ENCODE peak calls at places on chromosomes 3 and 15, in eight cellular contexts. X, E, B, R, Y, L, O and H are unnamed samples.

GRCh38 chr3:33578325-33579180 is 138.3 kb upstream of the UBP1 start:
- DNase-seq in X (no peak), R (no peak), E (no peak), B (no peak), Y (no peak), L (no peak), O (no peak), H (no peak)

GRCh38 chr15:48392356-48392755 is 61.1 kb downstream of the DUT start:
- DNase-seq in L (no peak), E (peak), O (no peak), R (no peak), Y (peak), B (no peak), X (no peak), H (no peak)

GRCh38 chr3:185558395-185558794 is 6.0 kb upstream of the LIPH start:
- DNase-seq in L (peak), Y (no peak), O (no peak), R (no peak), E (peak), B (peak), X (peak), H (peak)

GRCh38 chr15:29090617-29091466 is 178.8 kb downstream of the NSMCE3 start:
- DNase-seq in R (no peak), Y (no peak), E (no peak), O (no peak), X (peak), B (peak), L (peak), H (no peak)

GRCh38 chr3:188111002-188111584 is 42.9 kb upstream of the LPP start:
- DNase-seq in Y (no peak), E (no peak), R (no peak), L (no peak), X (no peak), O (no peak), B (no peak), H (no peak)

GRCh38 chr15:55289011-55289572 is 521 bp downstream of the RAB27A start:
- DNase-seq in X (peak), B (no peak), Y (no peak), O (no peak), R (no peak), L (peak), E (peak), H (peak)

GRCh38 chr15:31278056-31278445 is 48.6 kb upstream of the KLF13 start:
- DNase-seq in X (peak), E (peak), Y (peak), L (peak), B (no peak), O (no peak), R (no peak), H (no peak)

GRCh38 chr15:74843891-74844299 is 939 bp upstream of the ULK3 start:
- DNase-seq in E (no peak), R (no peak), Y (no peak), X (no peak), B (no peak), L (peak), O (no peak), H (no peak)

GRCh38 chr3:12759693-12760565 is 870 bp upstream of the TMEM40 start:
- DNase-seq in X (no peak), B (no peak), R (no peak), L (no peak), Y (no peak), E (no peak), O (no peak), H (no peak)
- H3K4me3 ChIP-seq in X (no peak), B (peak), R (no peak), L (no peak), Y (no peak), E (no peak), O (no peak), H (no peak)

GRCh38 chr3:9666704-9667445 is 17.6 kb downstream of the MTMR14 start:
- DNase-seq in R (no peak), Y (no peak), O (no peak), L (no peak), E (no peak), X (peak), B (no peak), H (no peak)

GRCh38 chr3:9669277-9669676 is 20.0 kb downstream of the MTMR14 start:
- DNase-seq in L (no peak), Y (no peak), O (no peak), B (no peak), E (no peak), R (no peak), X (peak), H (no peak)

GRCh38 chr3:9659849-9660248 is 10.5 kb downstream of the MTMR14 start:
- DNase-seq in O (no peak), B (no peak), L (no peak), R (no peak), Y (no peak), E (no peak), X (peak), H (no peak)

GRCh38 chr3:9660972-9661371 is 11.7 kb downstream of the MTMR14 start:
- DNase-seq in L (no peak), X (peak), O (no peak), B (no peak), E (no peak), Y (no peak), R (no peak), H (no peak)

GRCh38 chr3:9664119-9664751 is 14.9 kb downstream of the MTMR14 start:
- DNase-seq in O (no peak), Y (no peak), E (no peak), R (no peak), L (no peak), B (no peak), X (no peak), H (no peak)
- TF ChIP-seq POLR2A in O (no peak), Y (no peak), E (no peak), R (no peak), L (no peak), B (no peak), X (no peak), H (no peak)

GRCh38 chr3:37591130-37591865 is 270.4 kb upstream of the CTDSPL start:
- DNase-seq in B (no peak), E (no peak), L (no peak), Y (no peak), O (no peak), X (no peak), R (no peak), H (no peak)
- TF ChIP-seq POLR2AphosphoS5 in B (no peak), E (no peak), L (no peak), Y (no peak), O (peak), X (no peak), R (no peak), H (no peak)

GRCh38 chr3:54299169-54299935 is 177.0 kb downstream of the CACNA2D3 start:
- DNase-seq in L (no peak), Y (no peak), R (no peak), O (no peak), E (no peak), B (no peak), X (no peak), H (no peak)
- H3K4me3 ChIP-seq in L (no peak), Y (no peak), R (no peak), O (no peak), E (no peak), B (no peak), X (no peak), H (no peak)

GRCh38 chr3:122681294-122682015 is 816 bp downstream of the PARP14 start:
- DNase-seq in Y (no peak), B (no peak), L (no peak), R (no peak), X (peak), E (no peak), O (no peak), H (no peak)

GRCh38 chr3:122679085-122679466 is 1.6 kb upstream of the PARP14 start:
- DNase-seq in B (peak), E (peak), Y (peak), L (peak), O (peak), R (no peak), X (peak), H (peak)

GRCh38 chr3:122678496-122678895 is 2.1 kb upstream of the PARP14 start:
- DNase-seq in E (no peak), R (no peak), B (no peak), X (no peak), L (no peak), O (no peak), Y (no peak), H (no peak)

GRCh38 chr3:122680381-122681293 is at the start of gene PARP14:
- DNase-seq in L (peak), R (no peak), X (peak), Y (peak), E (peak), O (no peak), B (no peak), H (peak)

DNA sequence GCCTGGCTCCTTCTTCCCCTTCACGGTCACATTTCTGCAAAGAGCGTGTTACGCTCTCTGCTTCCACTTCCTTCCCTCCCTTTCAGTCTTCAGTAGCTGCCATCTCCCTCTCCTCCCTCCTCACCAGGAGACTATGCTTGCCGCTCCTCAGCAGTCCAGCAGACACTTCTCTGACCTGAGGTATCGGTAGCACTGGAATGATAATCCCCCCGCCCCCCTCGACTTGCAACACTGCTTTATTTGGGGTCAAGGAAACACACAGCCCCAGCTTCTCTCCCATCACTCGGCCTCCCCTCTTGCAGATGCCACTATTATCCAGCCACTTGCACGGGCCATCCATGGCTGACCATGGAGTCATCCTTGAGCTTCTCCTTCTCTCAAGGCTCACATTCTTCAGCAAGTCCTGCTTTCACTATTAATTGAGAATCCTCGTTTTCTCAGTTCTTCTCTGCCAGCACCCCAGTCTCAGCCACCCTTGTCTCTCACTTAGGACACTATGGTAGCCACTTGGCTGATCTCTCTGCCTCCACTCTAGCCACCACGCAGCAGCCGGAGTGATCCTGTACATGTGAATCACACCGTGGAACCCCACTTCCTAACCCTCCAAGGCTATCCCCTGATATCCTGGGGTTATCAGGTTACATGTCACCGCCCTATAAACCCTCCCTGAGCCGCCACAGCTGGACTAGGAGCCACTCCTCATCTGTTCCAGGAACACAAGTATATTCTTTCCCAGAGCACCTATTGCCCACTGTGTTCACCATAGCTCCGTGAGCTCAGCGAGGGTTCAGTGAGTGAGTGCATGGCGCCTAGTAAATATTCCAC is 960 bp upstream of the PARP14 start:
- DNase-seq in R (no peak), E (no peak), O (no peak), B (no peak), L (peak), X (peak), Y (no peak), H (peak)
- TF ChIP-seq POLR2A in R (no peak), E (no peak), O (no peak), B (no peak), L (no peak), X (no peak), Y (no peak), H (no peak)

DNA sequence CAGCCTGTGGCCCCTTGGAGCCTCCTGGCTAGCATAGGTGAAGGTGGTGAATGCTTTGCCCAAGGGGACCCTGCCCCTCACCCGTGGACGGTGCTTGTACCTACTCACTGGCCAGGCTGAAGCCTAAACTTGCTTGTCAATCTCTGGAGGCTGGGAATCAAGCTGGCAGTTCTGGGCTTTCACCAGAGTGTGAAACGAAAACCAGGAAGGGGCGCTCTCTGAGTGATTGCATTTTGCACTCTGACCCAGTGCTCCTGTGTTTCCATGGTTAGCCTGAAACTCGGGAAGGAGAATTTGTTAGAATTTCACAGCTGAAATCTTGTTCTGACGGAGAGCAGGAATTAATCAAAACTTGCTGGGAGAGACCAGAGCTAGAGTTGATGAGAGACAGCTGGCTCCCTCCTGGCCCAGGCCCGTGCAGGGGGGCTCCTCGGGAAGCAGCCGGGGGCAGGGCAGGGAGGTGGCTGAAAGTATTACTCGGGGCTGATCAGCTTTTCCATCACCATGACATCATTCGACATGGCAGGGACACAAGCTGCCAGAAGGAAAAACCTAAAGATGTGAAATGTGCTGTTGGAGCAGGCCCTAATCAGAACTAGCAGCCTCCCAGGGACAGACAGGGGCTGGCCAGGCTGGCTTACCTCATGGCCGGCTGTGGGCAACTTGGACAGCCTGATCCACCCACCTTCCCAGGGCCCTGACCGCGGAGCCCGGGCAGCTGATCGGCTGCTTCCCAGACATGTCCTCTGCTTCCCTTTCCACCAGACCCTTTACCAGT is 323.6 kb upstream of the CTDSPL start:
- DNase-seq in Y (no peak), L (no peak), X (no peak), B (no peak), R (no peak), O (no peak), E (no peak), H (no peak)
- TF ChIP-seq POLR2AphosphoS5 in Y (no peak), L (no peak), X (peak), B (no peak), R (no peak), O (peak), E (no peak), H (no peak)

GRCh38 chr3:138329984-138330293 is 288 bp upstream of the NME9 start:
- DNase-seq in Y (no peak), X (no peak), B (no peak), O (no peak), E (no peak), L (no peak), R (no peak), H (no peak)
- H3K4me3 ChIP-seq in Y (peak), X (peak), B (peak), O (peak), E (peak), L (peak), R (no peak), H (peak)

GRCh38 chr15:88563638-88564037 is 17.2 kb upstream of the DET1 start:
- DNase-seq in E (no peak), L (peak), X (no peak), Y (no peak), B (no peak), O (no peak), R (no peak), H (no peak)

GRCh38 chr15:88564741-88565140 is 18.3 kb upstream of the DET1 start:
- DNase-seq in Y (no peak), O (no peak), L (no peak), X (no peak), B (no peak), E (no peak), R (no peak), H (no peak)

GRCh38 chr15:88571153-88572029 is 24.9 kb upstream of the DET1 start:
- DNase-seq in L (no peak), B (no peak), R (no peak), X (no peak), E (no peak), O (no peak), Y (no peak), H (no peak)

GRCh38 chr15:88572030-88572333 is 25.5 kb upstream of the DET1 start:
- DNase-seq in O (no peak), R (no peak), L (no peak), E (no peak), X (no peak), B (no peak), Y (no peak), H (no peak)

DNA sequence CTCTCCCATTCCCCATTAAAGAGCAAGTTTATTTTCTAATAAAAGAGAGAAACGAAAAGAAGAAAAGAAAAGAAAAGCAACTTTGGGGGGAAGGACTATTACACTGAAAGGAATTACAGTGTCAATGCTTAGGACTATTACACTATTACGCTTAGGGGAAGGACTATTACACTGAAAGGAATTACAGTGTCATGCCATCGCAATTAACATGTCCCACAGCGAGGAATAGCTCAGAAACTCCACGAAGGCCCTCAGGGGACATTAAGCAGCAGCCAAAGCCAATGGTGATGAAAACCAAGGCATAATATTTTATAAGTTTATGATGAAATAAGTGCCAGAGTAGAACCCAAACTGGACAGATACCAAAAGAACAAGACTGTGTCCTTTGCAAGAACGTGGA is 22.1 kb upstream of the DET1 start:
- DNase-seq in Y (no peak), E (no peak), O (no peak), B (no peak), L (no peak), X (no peak), R (no peak), H (no peak)
- TF ChIP-seq POLR2A in Y (no peak), E (no peak), O (no peak), B (no peak), L (no peak), X (no peak), R (no peak), H (no peak)